ENCODE peak calls at places on chromosome 18, in six cellular contexts. One of them, this sample, is unnamed.

GRCh38 chr18:44548291-44549221 is 132.1 kb upstream of the SETBP1 start:
- DNase-seq in fibroblast of lung: peak; percentile 74
- DNase-seq in mesenchymal stem cell: peak; percentile 77
- DNase-seq in astrocyte: peak; percentile 70
- DNase-seq in PC-9: no peak
- DNase-seq in DND-41: no peak
- DNase-seq in this sample: no peak

GRCh38 chr18:57437782-57438668 is 2.9 kb downstream of the ONECUT2 start:
- DNase-seq in fibroblast of lung: peak; percentile 57
- DNase-seq in mesenchymal stem cell: no peak
- DNase-seq in astrocyte: peak; percentile 26
- DNase-seq in PC-9: peak; percentile 72
- DNase-seq in DND-41: no peak
- DNase-seq in this sample: peak; percentile 26

GRCh38 chr18:26780520-26781325 is 84.8 kb downstream of the AQP4 start:
- DNase-seq in fibroblast of lung: no peak
- DNase-seq in mesenchymal stem cell: no peak
- DNase-seq in astrocyte: no peak
- DNase-seq in PC-9: no peak
- DNase-seq in DND-41: no peak
- DNase-seq in this sample: no peak

GRCh38 chr18:44761812-44762211 is 81.1 kb downstream of the SETBP1 start:
- DNase-seq in fibroblast of lung: no peak
- DNase-seq in mesenchymal stem cell: no peak
- DNase-seq in astrocyte: no peak
- DNase-seq in PC-9: peak; percentile 91
- DNase-seq in DND-41: no peak
- DNase-seq in this sample: no peak

GRCh38 chr18:31586616-31587015 is 5.1 kb upstream of the TTR start:
- DNase-seq in fibroblast of lung: no peak
- DNase-seq in mesenchymal stem cell: no peak
- DNase-seq in astrocyte: no peak
- DNase-seq in PC-9: no peak
- DNase-seq in DND-41: no peak
- DNase-seq in this sample: no peak

GRCh38 chr18:31041346-31042067 is 1.0 kb downstream of the DSC3 start:
- DNase-seq in fibroblast of lung: peak; percentile 11
- DNase-seq in mesenchymal stem cell: peak; percentile 40
- DNase-seq in astrocyte: no peak
- DNase-seq in PC-9: no peak
- DNase-seq in DND-41: no peak
- DNase-seq in this sample: no peak

GRCh38 chr18:6747646-6748045 is 18.1 kb downstream of the ARHGAP28 start:
- DNase-seq in fibroblast of lung: peak; percentile 93
- DNase-seq in mesenchymal stem cell: peak; percentile 90
- DNase-seq in astrocyte: peak; percentile 93
- DNase-seq in PC-9: no peak
- DNase-seq in DND-41: no peak
- DNase-seq in this sample: peak; percentile 97

GRCh38 chr18:63708650-63709049 is 5.9 kb downstream of the SERPINB11 start:
- DNase-seq in fibroblast of lung: peak; percentile 89
- DNase-seq in mesenchymal stem cell: peak; percentile 25
- DNase-seq in astrocyte: peak; percentile 85
- DNase-seq in PC-9: no peak
- DNase-seq in DND-41: no peak
- DNase-seq in this sample: peak; percentile 96

GRCh38 chr18:58576641-58577251 is 52.1 kb downstream of the ALPK2 start:
- DNase-seq in fibroblast of lung: peak; percentile 71
- DNase-seq in mesenchymal stem cell: peak; percentile 60
- DNase-seq in astrocyte: peak; percentile 58
- DNase-seq in PC-9: no peak
- DNase-seq in DND-41: no peak
- DNase-seq in this sample: peak; percentile 76

GRCh38 chr18:37299471-37300304 is 265.9 kb downstream of the CELF4 start:
- DNase-seq in fibroblast of lung: peak; percentile 95
- DNase-seq in mesenchymal stem cell: peak; percentile 99
- DNase-seq in astrocyte: peak; percentile 94
- DNase-seq in PC-9: peak; percentile 88
- DNase-seq in DND-41: no peak
- DNase-seq in this sample: peak; percentile 93

GRCh38 chr18:23626451-23627279 is 36.0 kb downstream of the ANKRD29 start:
- DNase-seq in fibroblast of lung: peak; percentile 43
- DNase-seq in mesenchymal stem cell: no peak
- DNase-seq in astrocyte: peak; percentile 39
- DNase-seq in PC-9: peak; percentile 80
- DNase-seq in DND-41: no peak
- DNase-seq in this sample: peak; percentile 73

GRCh38 chr18:28366667-28367066 is 189.7 kb upstream of the CDH2 start:
- DNase-seq in fibroblast of lung: no peak
- DNase-seq in mesenchymal stem cell: no peak
- DNase-seq in astrocyte: no peak
- DNase-seq in PC-9: no peak
- DNase-seq in DND-41: no peak
- DNase-seq in this sample: no peak

GRCh38 chr18:9619545-9619944 is 5.2 kb upstream of the PPP4R1 start:
- DNase-seq in fibroblast of lung: peak; percentile 93
- DNase-seq in mesenchymal stem cell: peak; percentile 78
- DNase-seq in astrocyte: peak; percentile 92
- DNase-seq in PC-9: peak; percentile 78
- DNase-seq in DND-41: no peak
- DNase-seq in this sample: peak; percentile 92
- H2AFZ ChIP-seq in fibroblast of lung: no peak overlapping the region
- H2AFZ ChIP-seq in mesenchymal stem cell: no peak overlapping the region
- H2AFZ ChIP-seq in astrocyte: no peak overlapping the region
- H2AFZ ChIP-seq in PC-9: no peak overlapping the region
- H2AFZ ChIP-seq in DND-41: no peak overlapping the region
- H2AFZ ChIP-seq in this sample: no peak overlapping the region

GRCh38 chr18:7927119-7927518 is 360.0 kb downstream of the PTPRM start:
- DNase-seq in fibroblast of lung: peak; percentile 58
- DNase-seq in mesenchymal stem cell: no peak
- DNase-seq in astrocyte: peak; percentile 54
- DNase-seq in PC-9: no peak
- DNase-seq in DND-41: no peak
- DNase-seq in this sample: peak; percentile 45
- H3K4me1 ChIP-seq in fibroblast of lung: peaks cover 6% of the 10 kb centered on the region
- H3K4me1 ChIP-seq in mesenchymal stem cell: peaks cover 11% of the 10 kb centered on the region
- H3K4me1 ChIP-seq in astrocyte: peaks cover 15% of the 10 kb centered on the region
- H3K4me1 ChIP-seq in PC-9: peaks cover 23% of the 10 kb centered on the region
- H3K4me1 ChIP-seq in DND-41: no peaks in the 10 kb centered on the region
- H3K4me1 ChIP-seq in this sample: peaks cover 9% of the 10 kb centered on the region

GRCh38 chr18:8969639-8970378 is 132.7 kb upstream of the NDUFV2 start:
- DNase-seq in fibroblast of lung: peak; percentile 57
- DNase-seq in mesenchymal stem cell: no peak
- DNase-seq in astrocyte: peak; percentile 41
- DNase-seq in PC-9: no peak
- DNase-seq in DND-41: no peak
- DNase-seq in this sample: peak; percentile 62
- H2AFZ ChIP-seq in fibroblast of lung: no peak overlapping the region
- H2AFZ ChIP-seq in mesenchymal stem cell: no peak overlapping the region
- H2AFZ ChIP-seq in astrocyte: no peak overlapping the region
- H2AFZ ChIP-seq in PC-9: no peak overlapping the region
- H2AFZ ChIP-seq in DND-41: no peak overlapping the region
- H2AFZ ChIP-seq in this sample: peak overlapping the region; percentile 29

DNA sequence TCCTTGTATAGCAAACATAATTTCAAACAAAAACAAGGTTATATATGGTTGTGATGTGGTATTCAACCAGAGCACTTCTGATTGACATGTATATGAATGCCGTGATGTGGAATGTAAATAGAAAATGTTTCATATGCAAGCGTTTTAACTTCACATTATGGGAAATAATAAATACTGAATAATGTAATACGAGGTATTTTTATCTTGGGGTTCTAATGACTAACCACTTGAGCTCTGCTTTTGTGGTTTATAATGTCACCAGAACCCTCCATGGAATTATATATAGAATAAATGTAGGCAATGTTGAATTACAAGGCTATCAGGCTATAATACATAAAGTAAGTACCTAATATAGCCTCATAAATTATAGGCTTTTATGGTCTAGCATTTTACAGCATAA is 72.4 kb downstream of the ZNF521 start:
- DNase-seq in fibroblast of lung: peak; percentile 27
- DNase-seq in mesenchymal stem cell: peak; percentile 45
- DNase-seq in astrocyte: peak; percentile 20
- DNase-seq in PC-9: no peak
- DNase-seq in DND-41: no peak
- DNase-seq in this sample: peak; percentile 60
- H3K4me1 ChIP-seq in fibroblast of lung: peaks cover 18% of the 10 kb centered on the region
- H3K4me1 ChIP-seq in mesenchymal stem cell: peaks cover 12% of the 10 kb centered on the region
- H3K4me1 ChIP-seq in astrocyte: peaks cover 14% of the 10 kb centered on the region
- H3K4me1 ChIP-seq in PC-9: no peaks in the 10 kb centered on the region
- H3K4me1 ChIP-seq in DND-41: no peaks in the 10 kb centered on the region
- H3K4me1 ChIP-seq in this sample: peaks cover 8% of the 10 kb centered on the region

GRCh38 chr18:68409585-68409984 is 305.3 kb downstream of the TMX3 start:
- DNase-seq in fibroblast of lung: no peak
- DNase-seq in mesenchymal stem cell: no peak
- DNase-seq in astrocyte: no peak
- DNase-seq in PC-9: no peak
- DNase-seq in DND-41: no peak
- DNase-seq in this sample: no peak

GRCh38 chr18:68402784-68403183 is 312.1 kb downstream of the TMX3 start:
- DNase-seq in fibroblast of lung: no peak
- DNase-seq in mesenchymal stem cell: no peak
- DNase-seq in astrocyte: no peak
- DNase-seq in PC-9: no peak
- DNase-seq in DND-41: no peak
- DNase-seq in this sample: no peak

GRCh38 chr18:68400889-68401288 is 314.0 kb downstream of the TMX3 start:
- DNase-seq in fibroblast of lung: no peak
- DNase-seq in mesenchymal stem cell: no peak
- DNase-seq in astrocyte: no peak
- DNase-seq in PC-9: no peak
- DNase-seq in DND-41: no peak
- DNase-seq in this sample: no peak

DNA sequence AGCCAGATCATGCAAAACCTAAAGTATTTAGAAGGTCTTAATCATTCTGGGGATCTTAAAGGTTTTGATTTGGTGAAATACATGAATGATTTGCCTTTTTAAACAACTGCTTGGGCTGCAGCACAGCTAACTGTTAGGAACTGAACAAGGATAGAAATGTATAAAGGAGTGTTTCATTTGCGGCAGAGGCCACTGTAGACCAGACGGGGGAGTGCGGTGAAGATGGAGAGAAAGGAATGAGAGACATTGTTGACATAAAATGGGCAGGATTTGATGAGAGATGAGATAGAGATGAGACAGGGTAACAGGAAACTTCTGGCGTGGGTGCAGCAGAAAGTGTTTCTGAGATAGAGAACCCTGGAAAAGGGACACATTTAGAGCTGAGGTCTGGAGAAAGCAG is 308.1 kb downstream of the TMX3 start:
- DNase-seq in fibroblast of lung: no peak
- DNase-seq in mesenchymal stem cell: no peak
- DNase-seq in astrocyte: no peak
- DNase-seq in PC-9: no peak
- DNase-seq in DND-41: no peak
- DNase-seq in this sample: no peak
- H2AFZ ChIP-seq in fibroblast of lung: peak overlapping the region; percentile 71
- H2AFZ ChIP-seq in mesenchymal stem cell: no peak overlapping the region
- H2AFZ ChIP-seq in astrocyte: no peak overlapping the region
- H2AFZ ChIP-seq in PC-9: no peak overlapping the region
- H2AFZ ChIP-seq in DND-41: no peak overlapping the region
- H2AFZ ChIP-seq in this sample: peak overlapping the region; percentile 3